ENCODE peak calls at places on chromosomes 7 and 10, in ten cellular contexts. Z, U, B, V, A, N, M, R, C and F are unnamed samples. For H3K27me3 and H3K4me1, the result is how much of the 10 kb centered on the place peaks cover.

GRCh38 chr7:78134256-78134655 is 335.7 kb downstream of the PHTF2 start:
- DNase-seq in C (no peak), R (peak), U (peak), V (no peak), Z (no peak), M (no peak), A (no peak), N (peak), B (no peak), F (no peak)

GRCh38 chr10:71638577-71639411 is 80.8 kb downstream of the C10orf105 start:
- DNase-seq in A (no peak), R (peak), B (peak), U (no peak), C (peak), V (peak), M (no peak), N (peak), Z (no peak), F (peak)

GRCh38 chr7:123271231-123271630 is 71.5 kb upstream of the SLC13A1 start:
- DNase-seq in A (no peak), M (no peak), R (peak), V (no peak), C (no peak), Z (no peak), B (no peak), U (no peak), N (no peak), F (no peak)

GRCh38 chr10:46553238-46554049 is 3.0 kb downstream of the GPRIN2 start:
- DNase-seq in R (no peak), M (no peak), Z (no peak), N (no peak), B (peak), C (peak), A (peak), U (no peak), V (peak), F (no peak)

GRCh38 chr10:102267748-102268147 is 22.4 kb downstream of the GBF1 start:
- DNase-seq in V (no peak), N (no peak), C (no peak), U (no peak), B (no peak), M (no peak), A (no peak), R (no peak), Z (no peak), F (no peak)

GRCh38 chr7:101163281-101164070 is 1.9 kb downstream of the VGF start:
- DNase-seq in B (no peak), M (no peak), N (no peak), A (no peak), Z (no peak), R (no peak), V (peak), C (no peak), U (no peak), F (peak)

GRCh38 chr10:131261890-131262289 is 49.6 kb downstream of the TCERG1L start:
- DNase-seq in N (no peak), V (no peak), M (no peak), R (no peak), A (no peak), B (no peak), Z (no peak), C (no peak), U (no peak), F (no peak)

GRCh38 chr7:24227603-24228359 is 56.2 kb upstream of the NPY start:
- DNase-seq in B (no peak), Z (peak), V (no peak), R (no peak), U (no peak), A (no peak), C (no peak), N (no peak), M (no peak), F (no peak)

GRCh38 chr10:1010703-1011102 is 15.0 kb downstream of the IDI2 start:
- DNase-seq in N (no peak), U (no peak), M (no peak), A (no peak), C (no peak), B (no peak), R (no peak), Z (no peak), V (no peak), F (no peak)

GRCh38 chr7:36015733-36016132 is 137.3 kb upstream of the EEPD1 start:
- DNase-seq in U (no peak), Z (no peak), N (no peak), B (no peak), R (no peak), C (no peak), V (no peak), A (no peak), M (no peak), F (no peak)

GRCh38 chr7:16668049-16668858 is 22.3 kb downstream of the BZW2 start:
- DNase-seq in V (no peak), U (no peak), M (no peak), Z (no peak), R (peak), B (peak), A (peak), C (peak), N (peak), F (peak)

GRCh38 chr10:20287951-20288350 is 471.7 kb downstream of the PLXDC2 start:
- DNase-seq in M (no peak), U (no peak), C (no peak), B (no peak), A (no peak), R (no peak), Z (no peak), V (no peak), N (no peak), F (no peak)

GRCh38 chr10:62384447-62385081 is 10.4 kb downstream of the ZNF365 start:
- DNase-seq in B (no peak), M (no peak), C (no peak), N (no peak), R (no peak), Z (no peak), V (no peak), U (no peak), A (no peak), F (no peak)
- TF ChIP-seq CTCF in B (no peak), M (no peak), C (no peak), N (no peak), R (no peak), Z (no peak), V (no peak), U (no peak), A (no peak), F (no peak)

GRCh38 chr10:103506061-103506460 is 12.6 kb downstream of the NEURL1 start:
- DNase-seq in M (no peak), Z (no peak), A (no peak), C (no peak), B (no peak), U (no peak), N (no peak), R (no peak), V (no peak), F (no peak)

GRCh38 chr10:103501186-103501585 is 7.7 kb downstream of the NEURL1 start:
- DNase-seq in U (no peak), M (no peak), C (peak), Z (no peak), N (no peak), A (no peak), V (no peak), B (no peak), R (no peak), F (peak)

GRCh38 chr10:103507235-103508191 is 14.0 kb downstream of the NEURL1 start:
- DNase-seq in A (no peak), V (peak), N (no peak), U (peak), M (no peak), Z (no peak), R (peak), B (no peak), C (peak), F (peak)

GRCh38 chr10:103502849-103503660 is 9.6 kb downstream of the NEURL1 start:
- DNase-seq in M (no peak), R (no peak), U (no peak), N (no peak), B (no peak), C (peak), V (no peak), Z (no peak), A (no peak), F (no peak)

DNA sequence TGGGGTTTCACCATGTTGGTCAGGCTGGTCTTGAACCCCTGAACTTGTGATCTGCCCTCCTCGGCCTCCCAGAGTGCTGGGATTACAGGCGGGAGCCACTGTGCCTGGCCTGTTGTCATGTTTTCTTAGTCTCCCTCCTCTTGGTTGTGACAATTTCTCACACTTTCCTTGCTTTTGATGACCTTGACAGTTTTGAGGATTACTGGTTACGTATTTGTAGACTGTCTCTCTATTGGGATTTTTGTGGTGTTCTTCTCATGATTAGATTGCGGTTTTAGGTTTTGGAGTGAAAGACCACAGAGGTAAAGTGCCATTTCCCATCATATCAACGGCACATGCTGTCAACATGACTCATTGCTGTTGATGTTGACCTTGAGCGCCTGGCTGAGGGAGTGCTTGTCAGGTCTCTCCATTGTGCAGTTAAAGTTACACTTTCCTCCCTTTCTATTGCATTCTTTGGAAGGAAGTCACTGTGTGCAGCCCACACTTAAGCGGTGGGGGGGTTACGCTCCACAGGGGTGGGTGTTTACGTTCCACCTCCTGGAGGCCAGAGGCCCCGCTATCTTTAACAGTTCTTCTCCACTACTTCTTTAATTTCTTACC is 10.8 kb downstream of the NEURL1 start:
- DNase-seq in M (no peak), R (peak), Z (no peak), A (no peak), B (no peak), U (peak), C (peak), V (no peak), N (peak), F (peak)
- H3K27me3 ChIP-seq in M (under half), R (under half), Z (under half), A (under half), B (under half), U (under half), C (under half), V (under half), N (under half), F (under half)

DNA sequence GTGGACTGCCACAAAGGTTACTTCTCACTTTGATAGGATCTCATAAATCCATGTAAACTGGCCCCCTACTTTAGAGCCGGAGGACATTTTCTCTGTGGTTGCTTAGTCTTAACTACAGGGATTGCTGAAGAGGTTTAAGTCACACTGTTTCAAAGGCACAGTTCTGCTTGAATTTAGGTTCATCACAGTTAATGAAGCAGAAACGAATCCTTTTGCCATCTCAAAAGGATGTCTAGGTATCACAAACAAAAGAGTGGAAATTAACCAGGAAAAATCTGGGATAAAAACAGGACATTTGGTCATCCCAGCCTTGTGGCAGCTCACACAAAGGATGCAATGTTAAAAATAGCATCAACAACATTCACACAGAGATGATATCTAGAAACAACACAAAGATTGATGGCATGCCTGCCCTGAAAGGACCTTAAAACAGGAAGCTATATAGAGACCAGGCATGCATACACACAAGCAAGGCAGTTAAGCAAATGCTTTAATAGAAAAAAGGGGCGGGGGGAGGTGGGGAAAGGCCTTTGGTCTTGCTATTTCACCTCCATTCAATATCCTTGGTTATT is 74.0 kb downstream of the DOCK4 start:
- DNase-seq in Z (no peak), R (no peak), N (peak), V (no peak), A (no peak), M (no peak), C (no peak), U (no peak), B (no peak), F (no peak)
- H3K4me1 ChIP-seq in Z (under half), R (under half), N (half or more), V (under half), A (under half), M (under half), C (under half), U (under half), B (under half), F (under half)

GRCh38 chr7:8121243-8121642 is 140.7 kb downstream of the ICA1 start:
- DNase-seq in M (no peak), C (no peak), A (no peak), N (no peak), R (no peak), Z (no peak), V (no peak), U (no peak), B (no peak), F (no peak)

GRCh38 chr7:8128457-8129322 is 133.3 kb downstream of the ICA1 start:
- DNase-seq in M (no peak), V (no peak), C (no peak), N (no peak), U (no peak), A (no peak), B (no peak), R (no peak), Z (no peak), F (no peak)

GRCh38 chr7:8126768-8127167 is 135.2 kb downstream of the ICA1 start:
- DNase-seq in M (no peak), C (no peak), R (no peak), Z (no peak), U (no peak), V (no peak), B (no peak), N (peak), A (no peak), F (no peak)

GRCh38 chr7:8129323-8129659 is 132.7 kb downstream of the ICA1 start:
- DNase-seq in R (no peak), C (no peak), M (no peak), A (no peak), V (no peak), B (no peak), N (no peak), Z (no peak), U (peak), F (no peak)

GRCh38 chr7:8125680-8126444 is 136.1 kb downstream of the ICA1 start:
- DNase-seq in B (peak), N (no peak), A (no peak), R (no peak), V (peak), U (peak), C (no peak), M (peak), Z (no peak), F (no peak)
- TF ChIP-seq CTCF in B (no peak), N (no peak), A (no peak), R (no peak), V (no peak), U (no peak), C (no peak), M (no peak), Z (no peak), F (no peak)